ENCODE peak calls at places on chromosome 21, in five cellular contexts. F, S, O, B and W are unnamed samples.

GRCh38 chr21:39373634-39374033 is 24.7 kb upstream of the HMGN1 start:
- DNase-seq in F (peak; percentile 34), S (no peak), O (peak; percentile 79), B (peak; percentile 71), W (peak; percentile 55)

GRCh38 chr21:15837603-15838002 is 107.8 kb downstream of the USP25 start:
- DNase-seq in F (peak; percentile 28), S (no peak), O (no peak), B (no peak), W (no peak)

GRCh38 chr21:34887729-34888568 is 161.2 kb downstream of the RUNX1 start:
- DNase-seq in F (peak; percentile 98), S (no peak), O (peak; percentile 31), B (peak; percentile 35), W (peak; percentile 54)

GRCh38 chr21:33296156-33296555 is 28.6 kb upstream of the IFNAR1 start:
- DNase-seq in F (no peak), S (no peak), O (peak; percentile 96), B (no peak), W (no peak)

GRCh38 chr21:34771512-34772028 is 102.8 kb downstream of the CLIC6 start:
- DNase-seq in F (peak; percentile 69), S (no peak), O (no peak), B (no peak), W (no peak)

GRCh38 chr21:46325073-46325912 is 1.3 kb downstream of the PCNT start:
- DNase-seq in F (peak; percentile 54), S (no peak), O (peak; percentile 60), B (peak; percentile 81), W (peak; percentile 83)

GRCh38 chr21:24290151-24290833 is 1317.0 kb downstream of the MRPL39 start:
- DNase-seq in F (no peak), S (no peak), O (no peak), B (no peak), W (no peak)

GRCh38 chr21:31335957-31336738 is 7.9 kb downstream of the TIAM1 start:
- DNase-seq in F (peak; percentile 97), S (no peak), O (no peak), B (no peak), W (no peak)

GRCh38 chr21:36207577-36208320 is 51.1 kb downstream of the DOP1B start:
- DNase-seq in F (peak; percentile 90), S (no peak), O (no peak), B (no peak), W (no peak)

GRCh38 chr21:45539796-45540600 is 2.2 kb downstream of the SLC19A1 start:
- DNase-seq in F (no peak), S (no peak), O (no peak), B (no peak), W (no peak)

GRCh38 chr21:28253378-28253777 is 739.3 kb downstream of the LTN1 start:
- DNase-seq in F (peak; percentile 75), S (no peak), O (no peak), B (no peak), W (no peak)

GRCh38 chr21:29308456-29308783 is 9.7 kb downstream of the BACH1 start:
- DNase-seq in F (peak; percentile 51), S (no peak), O (no peak), B (no peak), W (no peak)

GRCh38 chr21:29309703-29310102 is 11.0 kb downstream of the BACH1 start:
- DNase-seq in F (no peak), S (no peak), O (no peak), B (no peak), W (no peak)

GRCh38 chr21:29315155-29315749 is 16.5 kb downstream of the BACH1 start:
- DNase-seq in F (no peak), S (no peak), O (no peak), B (peak; percentile 19), W (no peak)

GRCh38 chr21:29313662-29314408 is 15.1 kb downstream of the BACH1 start:
- DNase-seq in F (no peak), S (no peak), O (no peak), B (no peak), W (no peak)

DNA sequence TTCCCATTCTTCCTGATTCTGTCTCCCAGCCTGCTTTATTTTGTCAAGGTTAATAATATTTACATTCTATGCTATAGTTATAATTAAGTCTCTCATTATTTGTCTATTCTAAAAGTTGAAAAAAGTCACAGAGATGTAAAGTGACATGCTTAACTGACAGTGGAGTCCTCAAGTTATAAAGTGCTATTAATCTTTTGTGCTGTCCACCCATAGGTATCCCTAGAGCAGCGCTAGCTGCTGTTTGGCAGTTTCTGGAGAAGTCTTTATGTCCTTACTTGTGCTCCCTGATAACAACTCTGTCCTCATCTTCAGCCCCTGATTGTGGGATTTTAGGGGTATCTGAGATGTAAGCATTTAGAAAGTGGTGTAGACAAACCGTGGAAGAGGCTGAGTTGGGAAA is 13.1 kb downstream of the BACH1 start:
- DNase-seq in F (no peak), S (no peak), O (no peak), B (no peak), W (no peak)
- H4K20me1 ChIP-seq in F (peaks cover 15% of the 10 kb centered on the region), S (no peaks in the 10 kb centered on the region), O (peaks cover 10% of the 10 kb centered on the region), B (peaks cover 50% of the 10 kb centered on the region), W (peaks cover 24% of the 10 kb centered on the region)

DNA sequence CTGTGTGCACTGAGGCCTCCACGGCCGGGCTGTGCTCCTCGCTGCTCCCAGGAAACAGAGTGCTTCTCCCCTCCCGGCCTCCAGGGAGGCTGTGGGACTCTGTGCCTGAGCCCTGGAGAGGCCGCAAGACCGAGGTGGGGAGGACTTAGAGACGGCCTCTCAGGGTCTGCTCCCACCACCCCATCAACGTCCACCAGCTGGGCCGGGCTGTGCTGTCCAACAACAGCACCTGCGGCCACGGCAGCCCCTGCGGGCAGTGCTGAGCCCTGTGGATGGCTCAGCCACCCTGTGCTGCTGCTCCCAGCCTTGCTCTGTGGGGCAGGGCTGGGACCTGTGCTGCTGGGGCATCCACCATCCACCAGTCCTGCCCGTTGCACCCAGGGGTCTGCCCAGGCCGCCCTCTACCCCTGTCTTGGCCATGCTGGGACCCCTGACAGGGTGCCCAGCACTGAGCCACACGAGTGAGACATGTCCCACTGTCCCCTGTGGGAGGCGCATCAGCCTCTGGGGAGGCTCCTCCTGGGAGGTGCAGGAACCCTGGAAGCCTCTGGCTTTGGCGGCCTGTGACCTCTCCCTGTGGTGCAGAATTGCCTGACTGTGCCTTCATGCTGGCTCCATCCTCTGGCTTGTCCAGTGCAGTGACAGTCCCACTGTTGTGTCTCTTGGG is 31.2 kb upstream of the LRRC3 start:
- DNase-seq in F (no peak), S (no peak), O (no peak), B (no peak), W (no peak)
- H4K20me1 ChIP-seq in F (no peaks in the 10 kb centered on the region), S (no peaks in the 10 kb centered on the region), O (no peaks in the 10 kb centered on the region), B (no peaks in the 10 kb centered on the region), W (no peaks in the 10 kb centered on the region)

DNA sequence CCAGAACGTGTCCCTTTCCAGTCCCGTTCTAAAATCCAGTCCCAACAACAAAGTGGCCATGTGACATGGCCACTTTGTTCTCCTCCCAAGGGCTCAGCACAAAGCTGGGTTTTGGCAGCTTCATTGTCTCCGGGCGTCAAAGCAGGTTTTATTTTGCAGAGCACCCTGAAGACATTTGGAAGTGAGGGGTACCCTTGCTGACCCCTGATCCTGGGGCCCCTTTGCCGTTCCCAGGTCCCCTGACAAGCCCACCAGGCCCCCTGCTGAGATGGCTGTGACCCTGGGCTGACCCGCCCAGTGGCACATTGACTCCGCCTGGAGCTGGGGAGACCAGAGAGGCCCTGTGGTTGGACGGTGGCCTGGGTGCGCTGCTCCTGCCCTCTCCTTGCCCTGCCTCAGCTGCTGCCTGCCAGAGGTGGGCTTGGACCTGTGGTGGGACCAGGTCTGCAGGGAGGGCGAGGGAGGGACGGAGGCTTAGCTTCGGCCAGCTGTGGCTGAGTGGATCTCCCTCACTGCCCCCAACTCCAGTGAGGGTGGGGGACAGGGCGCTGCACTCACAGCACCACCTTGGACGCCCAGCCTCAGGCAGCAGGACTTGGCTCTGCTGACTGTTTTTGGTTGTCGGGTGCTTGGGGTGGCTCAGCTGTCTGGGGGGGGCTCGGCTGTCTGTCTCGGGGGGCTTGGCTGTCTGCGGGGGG is 4.3 kb downstream of the PFKL start:
- DNase-seq in F (no peak), S (no peak), O (no peak), B (no peak), W (peak; percentile 68)
- H4K20me1 ChIP-seq in F (no peaks in the 10 kb centered on the region), S (no peaks in the 10 kb centered on the region), O (no peaks in the 10 kb centered on the region), B (no peaks in the 10 kb centered on the region), W (peaks cover 72% of the 10 kb centered on the region)

GRCh38 chr21:37378700-37379139 is 12.1 kb downstream of the DYRK1A start:
- DNase-seq in F (no peak), S (no peak), O (no peak), B (no peak), W (no peak)
- H4K20me1 ChIP-seq in F (peaks cover 2% of the 10 kb centered on the region), S (peaks cover 10% of the 10 kb centered on the region), O (peaks cover 69% of the 10 kb centered on the region), B (peaks cover 74% of the 10 kb centered on the region), W (peaks cover 100% of the 10 kb centered on the region)

DNA sequence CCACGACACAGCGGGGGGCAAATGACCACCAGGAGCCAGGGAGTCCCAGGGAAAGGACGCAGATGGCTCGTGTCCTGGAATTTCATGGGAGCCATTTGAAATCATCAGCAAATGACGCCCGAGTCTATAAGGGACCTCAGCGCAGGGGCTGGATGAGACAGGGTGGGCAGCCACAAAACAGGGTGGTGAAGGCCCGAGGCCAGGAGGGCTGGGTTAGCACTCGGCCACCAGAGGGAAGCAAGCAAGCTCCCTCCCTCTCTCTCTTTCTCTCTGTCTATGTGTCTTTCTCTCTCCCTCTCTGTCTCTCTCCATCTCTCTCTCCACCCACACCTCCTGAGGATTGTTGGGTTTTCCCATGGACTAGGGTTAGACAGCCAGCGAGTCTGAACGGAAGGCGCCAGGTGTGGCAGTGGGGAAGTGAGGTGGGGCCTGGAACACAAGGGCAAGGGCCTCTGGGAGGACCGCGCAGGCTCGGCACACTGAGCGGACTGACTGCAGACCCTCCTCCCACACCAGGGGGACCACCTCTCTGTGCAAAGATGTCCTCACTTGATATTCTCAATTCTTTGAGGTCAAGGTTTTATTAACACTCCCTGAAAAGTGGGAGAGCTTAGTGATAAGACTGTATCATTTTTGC is 73.8 kb upstream of the TMPRSS2 start:
- DNase-seq in F (no peak), S (no peak), O (no peak), B (no peak), W (no peak)
- H4K20me1 ChIP-seq in F (no peaks in the 10 kb centered on the region), S (no peaks in the 10 kb centered on the region), O (no peaks in the 10 kb centered on the region), B (no peaks in the 10 kb centered on the region), W (no peaks in the 10 kb centered on the region)

DNA sequence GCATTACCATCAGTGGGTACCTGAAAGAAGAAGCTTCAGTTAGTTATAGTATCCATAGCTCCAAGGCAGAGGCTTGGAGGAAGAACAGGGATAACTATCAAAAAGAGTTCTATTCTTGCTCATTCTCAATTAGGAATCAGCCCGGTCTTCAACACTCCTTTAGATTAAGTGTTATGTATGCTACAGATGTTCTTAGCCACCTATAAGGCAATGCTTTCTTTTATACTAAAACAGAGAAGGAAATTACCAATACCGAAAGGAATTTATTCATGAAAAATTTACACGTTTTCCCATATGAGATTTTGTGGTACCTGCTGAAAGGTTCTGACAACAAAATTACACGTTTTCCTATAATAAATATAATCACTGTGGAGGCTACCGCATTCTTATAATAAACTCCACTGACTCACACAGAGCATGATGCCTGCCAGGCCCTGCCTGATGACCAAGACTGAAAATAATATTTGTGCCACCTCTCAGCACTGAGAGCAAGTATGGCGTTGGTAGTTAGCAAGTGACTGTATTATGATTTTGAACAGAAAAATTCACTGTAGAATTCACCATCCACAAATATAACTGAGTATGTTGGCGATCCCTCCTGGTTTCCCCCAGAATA is 58.3 kb downstream of the APP start:
- DNase-seq in F (peak; percentile 35), S (no peak), O (no peak), B (no peak), W (no peak)
- H4K20me1 ChIP-seq in F (no peaks in the 10 kb centered on the region), S (no peaks in the 10 kb centered on the region), O (no peaks in the 10 kb centered on the region), B (peaks cover 9% of the 10 kb centered on the region), W (peaks cover 75% of the 10 kb centered on the region)